ENCODE peak calls at places on chromosomes 11 and 22, in ten cellular contexts. R is Peyer's patch, L is esophagus squamous epithelium, S is heart left ventricle, T is uterus, W is H1, A is right lobe of liver, G is transverse colon, M is prostate gland, B is A549. O is an unnamed sample.

GRCh38 chr11:72736452-72737069 is 15.6 kb downstream of the ARAP1 start:
- DNase-seq in G (no peak), R (no peak), A (peak), T (no peak), S (peak), M (no peak), B (peak), L (no peak), W (no peak), O (peak)

GRCh38 chr22:39306456-39307361 is 12.7 kb downstream of the RPL3 start:
- DNase-seq in G (peak), R (no peak), T (no peak), S (no peak), W (peak), A (no peak), M (no peak), B (peak), L (no peak), O (no peak)

GRCh38 chr11:85737738-85738137 is 51.7 kb upstream of the CCDC89 start:
- DNase-seq in R (no peak), T (no peak), A (no peak), L (no peak), W (no peak), G (peak), M (no peak), S (no peak), B (no peak), O (no peak)

GRCh38 chr11:76288166-76288978 is 82.1 kb upstream of the WNT11 start:
- DNase-seq in S (no peak), G (no peak), A (no peak), R (no peak), T (no peak), W (no peak), B (no peak), M (no peak), L (no peak), O (no peak)

GRCh38 chr11:121281609-121282164 is 10.9 kb upstream of the SC5D start:
- DNase-seq in B (no peak), G (no peak), T (no peak), M (no peak), L (no peak), S (no peak), A (no peak), R (no peak), W (no peak), O (no peak)

GRCh38 chr11:44624761-44625221 is 59.3 kb downstream of the CD82 start:
- DNase-seq in M (peak), L (no peak), B (no peak), T (peak), S (no peak), W (peak), G (peak), A (no peak), R (peak), O (no peak)

GRCh38 chr11:128587415-128587814 is at the start of gene ETS1:
- DNase-seq in M (no peak), G (no peak), T (no peak), L (no peak), W (no peak), R (no peak), B (peak), S (no peak), A (no peak), O (no peak)

GRCh38 chr22:49091917-49092545 is 735.6 kb downstream of the BRD1 start:
- DNase-seq in B (no peak), L (no peak), R (no peak), T (no peak), A (no peak), G (no peak), M (no peak), W (no peak), S (no peak), O (no peak)

GRCh38 chr11:27217948-27218410 is 145.0 kb downstream of the CCDC34 start:
- DNase-seq in T (no peak), R (no peak), S (no peak), G (no peak), L (no peak), M (no peak), W (peak), B (no peak), A (no peak), O (no peak)

GRCh38 chr11:68256331-68256741 is 15.4 kb downstream of the C11orf24 start:
- DNase-seq in A (no peak), B (no peak), L (no peak), G (no peak), M (no peak), R (no peak), W (no peak), S (no peak), T (peak), O (peak)

GRCh38 chr22:29011200-29011867 is 50.3 kb downstream of the C22orf31 start:
- DNase-seq in T (no peak), M (no peak), L (no peak), R (peak), B (no peak), G (peak), W (no peak), A (no peak), S (no peak), O (no peak)

GRCh38 chr11:20020198-20020597 is 140.1 kb downstream of the DBX1 start:
- DNase-seq in R (no peak), S (no peak), T (no peak), A (no peak), M (no peak), W (no peak), B (no peak), L (no peak), G (no peak), O (no peak)

GRCh38 chr11:34910817-34911216 is 5.4 kb downstream of the APIP start:
- DNase-seq in B (no peak), R (no peak), L (no peak), A (no peak), M (no peak), G (no peak), S (no peak), W (no peak), T (no peak), O (no peak)

GRCh38 chr11:46389450-46390330 is 1.9 kb downstream of the CHRM4 start:
- DNase-seq in R (peak), W (peak), B (peak), L (no peak), T (no peak), S (peak), M (peak), G (peak), A (peak), O (peak)

GRCh38 chr11:16117989-16118810 is 238.1 kb downstream of the SOX6 start:
- DNase-seq in L (no peak), A (no peak), T (no peak), B (no peak), M (no peak), W (no peak), R (no peak), G (no peak), S (no peak), O (no peak)

GRCh38 chr11:12184696-12185095 is 74.3 kb downstream of the MICAL2 start:
- DNase-seq in T (no peak), L (no peak), M (no peak), R (no peak), A (no peak), S (no peak), B (no peak), G (no peak), W (no peak), O (no peak)

GRCh38 chr11:34194576-34195335 is 89.3 kb downstream of the NAT10 start:
- DNase-seq in T (no peak), S (no peak), W (no peak), R (no peak), M (no peak), B (no peak), L (no peak), G (no peak), A (no peak), O (no peak)

GRCh38 chr22:26529345-26529744 is 17.1 kb upstream of the TFIP11 start:
- DNase-seq in L (no peak), M (no peak), G (no peak), T (no peak), W (no peak), S (no peak), R (no peak), B (peak), A (peak), O (no peak)

GRCh38 chr11:115506909-115507649 is 2.9 kb upstream of the CADM1 start:
- DNase-seq in R (no peak), M (no peak), G (no peak), L (no peak), W (no peak), B (no peak), S (no peak), T (no peak), A (no peak), O (no peak)

GRCh38 chr11:61896665-61897386 is 5.5 kb upstream of the FADS3 start:
- DNase-seq in G (no peak), M (no peak), B (no peak), R (no peak), A (no peak), L (no peak), T (no peak), S (no peak), W (no peak), O (no peak)

GRCh38 chr22:43889366-43890253 is 2.2 kb downstream of the PNPLA5 start:
- DNase-seq in M (no peak), W (no peak), A (peak), G (no peak), T (no peak), B (peak), S (no peak), R (no peak), L (no peak), O (peak)

GRCh38 chr11:1233351-1234053 is 10.6 kb downstream of the MUC5B start:
- DNase-seq in W (peak), T (no peak), L (no peak), G (peak), S (peak), M (no peak), A (peak), B (no peak), R (peak), O (no peak)

GRCh38 chr11:22477312-22477711 is 139.1 kb downstream of the SLC17A6 start:
- DNase-seq in R (no peak), L (no peak), G (no peak), T (no peak), S (no peak), W (no peak), M (no peak), A (no peak), B (no peak), O (no peak)

GRCh38 chr22:30333707-30334087 is 7.0 kb upstream of the TBC1D10A start:
- DNase-seq in A (no peak), G (no peak), B (no peak), L (no peak), M (no peak), R (no peak), S (no peak), T (no peak), W (no peak), O (no peak)

GRCh38 chr22:29744902-29745301 is 21.9 kb downstream of the ZMAT5 start:
- DNase-seq in T (no peak), G (peak), S (no peak), R (peak), L (no peak), W (no peak), M (peak), A (no peak), B (no peak), O (no peak)

GRCh38 chr22:27668828-27669797 is 132.4 kb downstream of the MN1 start:
- DNase-seq in T (peak), B (peak), R (peak), L (no peak), G (peak), M (no peak), W (no peak), A (no peak), S (peak), O (peak)

GRCh38 chr11:8049084-8049483 is 31.9 kb upstream of the TUB start:
- DNase-seq in W (peak), T (no peak), A (no peak), S (no peak), G (no peak), L (no peak), R (no peak), M (no peak), B (no peak), O (no peak)

GRCh38 chr22:47269689-47270088 is 507.2 kb downstream of the TBC1D22A start:
- DNase-seq in A (no peak), L (no peak), S (no peak), R (no peak), T (no peak), W (no peak), M (no peak), B (no peak), G (no peak), O (no peak)

GRCh38 chr11:118342503-118343161 is at the start of gene CD3D:
- DNase-seq in S (no peak), L (no peak), T (no peak), R (no peak), M (no peak), B (no peak), G (no peak), A (no peak), W (no peak), O (no peak)

GRCh38 chr11:73389902-73390301 is 13.7 kb downstream of the RELT start:
- DNase-seq in B (no peak), S (no peak), T (no peak), M (no peak), R (no peak), G (no peak), A (no peak), L (no peak), W (no peak), O (no peak)

GRCh38 chr11:60389279-60389910 is 6.9 kb upstream of the MS4A14 start:
- DNase-seq in M (no peak), R (no peak), S (no peak), L (no peak), T (no peak), A (no peak), G (no peak), B (no peak), W (no peak), O (no peak)

GRCh38 chr11:125394306-125394705 is 101.8 kb downstream of the FEZ1 start:
- DNase-seq in A (no peak), L (no peak), S (no peak), W (no peak), T (no peak), R (no peak), B (no peak), G (no peak), M (no peak), O (no peak)

GRCh38 chr11:8031248-8032115 is 44.3 kb downstream of the EIF3F start:
- DNase-seq in A (no peak), B (no peak), G (no peak), T (no peak), W (peak), R (no peak), M (no peak), S (no peak), L (no peak), O (no peak)

GRCh38 chr11:92762175-92762574 is 207.3 kb upstream of the MTNR1B start:
- DNase-seq in B (no peak), S (no peak), A (no peak), R (no peak), L (no peak), G (no peak), W (no peak), M (no peak), T (no peak), O (no peak)

GRCh38 chr11:46237248-46238077 is 40.0 kb upstream of the CREB3L1 start:
- DNase-seq in G (peak), M (peak), R (no peak), S (peak), B (peak), T (peak), W (peak), A (peak), L (no peak), O (peak)

GRCh38 chr11:15852179-15852578 is 504.2 kb downstream of the SOX6 start:
- DNase-seq in S (no peak), B (peak), G (peak), T (no peak), M (no peak), A (no peak), R (no peak), W (no peak), L (no peak), O (no peak)

GRCh38 chr11:124807201-124807600 is 7.0 kb upstream of the MSANTD2 start:
- DNase-seq in M (no peak), B (no peak), W (no peak), G (no peak), S (no peak), A (no peak), T (no peak), R (no peak), L (no peak), O (no peak)

GRCh38 chr22:44648821-44649566 is 53.0 kb upstream of the PRR5 start:
- DNase-seq in S (no peak), A (peak), R (no peak), T (no peak), L (no peak), G (peak), B (no peak), W (no peak), M (no peak), O (no peak)

GRCh38 chr11:40819230-40819629 is 640.2 kb downstream of the LRRC4C start:
- DNase-seq in B (no peak), S (no peak), A (no peak), G (no peak), R (no peak), L (no peak), M (no peak), W (no peak), T (no peak), O (no peak)

GRCh38 chr22:19492504-19493174 is 12.9 kb downstream of the CDC45 start:
- DNase-seq in S (no peak), W (no peak), B (no peak), L (no peak), M (no peak), R (no peak), A (no peak), G (no peak), T (no peak), O (no peak)
- TF ChIP-seq POLR2A in S (no peak), W (no peak), B (no peak), L (no peak), M (no peak), R (no peak), A (no peak), G (no peak), T (no peak), O (no peak)

GRCh38 chr11:57712256-57713150 is at the start of gene TMX2:
- DNase-seq in W (peak), M (peak), A (peak), S (peak), B (peak), R (peak), G (peak), L (peak), T (peak), O (peak)
- TF ChIP-seq POLR2A in W (peak), M (no peak), A (peak), S (no peak), B (peak), R (peak), G (peak), L (no peak), T (no peak), O (peak)

DNA sequence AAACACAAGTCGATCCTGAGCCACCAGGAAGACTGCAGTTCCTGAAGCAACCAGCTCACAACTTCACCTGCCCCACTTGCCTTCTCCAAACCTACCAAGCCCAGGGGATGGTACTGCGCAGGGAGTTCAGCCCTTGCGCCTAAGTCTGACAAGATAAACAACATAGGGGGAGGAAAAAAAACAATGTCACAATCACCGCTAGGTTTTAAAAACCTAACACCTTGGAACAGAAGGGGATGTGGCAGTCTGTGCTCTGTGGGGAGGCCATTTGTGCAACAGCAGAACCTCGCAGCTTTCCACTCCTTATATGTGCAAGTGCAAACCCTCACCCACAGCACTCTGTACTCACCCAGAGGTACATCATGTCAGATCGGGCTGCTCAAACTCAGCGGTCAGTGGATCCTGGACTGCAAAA is 134.2 kb downstream of the RBFOX2 start:
- DNase-seq in R (no peak), G (peak), L (no peak), T (peak), A (no peak), S (peak), M (no peak), B (no peak), W (no peak), O (no peak)
- TF ChIP-seq POLR2A in R (no peak), G (peak), L (no peak), T (no peak), A (no peak), S (no peak), M (no peak), B (no peak), W (no peak), O (no peak)

GRCh38 chr11:130816516-130816915 is 99.8 kb downstream of the SNX19 start:
- DNase-seq in B (no peak), T (no peak), R (no peak), A (no peak), S (no peak), W (no peak), L (no peak), M (no peak), G (no peak), O (no peak)
- TF ChIP-seq POLR2A in B (no peak), T (no peak), R (no peak), A (no peak), S (no peak), W (no peak), L (no peak), M (no peak), G (no peak), O (no peak)

GRCh38 chr22:24181996-24182560 is 791 bp downstream of the SUSD2 start:
- DNase-seq in W (no peak), M (no peak), L (no peak), A (no peak), T (no peak), B (no peak), G (no peak), S (peak), R (no peak), O (no peak)

GRCh38 chr22:24180316-24181087 is 785 bp upstream of the SUSD2 start:
- DNase-seq in R (no peak), M (no peak), B (no peak), L (no peak), G (no peak), W (no peak), S (peak), A (no peak), T (no peak), O (no peak)

GRCh38 chr22:24183321-24184031 is 2.2 kb downstream of the SUSD2 start:
- DNase-seq in S (peak), G (no peak), M (no peak), B (no peak), A (no peak), T (no peak), W (no peak), R (no peak), L (no peak), O (no peak)

GRCh38 chr22:24179478-24180210 is 1.6 kb upstream of the SUSD2 start:
- DNase-seq in S (peak), B (no peak), A (no peak), M (no peak), W (no peak), L (no peak), R (no peak), T (no peak), G (no peak), O (no peak)

DNA sequence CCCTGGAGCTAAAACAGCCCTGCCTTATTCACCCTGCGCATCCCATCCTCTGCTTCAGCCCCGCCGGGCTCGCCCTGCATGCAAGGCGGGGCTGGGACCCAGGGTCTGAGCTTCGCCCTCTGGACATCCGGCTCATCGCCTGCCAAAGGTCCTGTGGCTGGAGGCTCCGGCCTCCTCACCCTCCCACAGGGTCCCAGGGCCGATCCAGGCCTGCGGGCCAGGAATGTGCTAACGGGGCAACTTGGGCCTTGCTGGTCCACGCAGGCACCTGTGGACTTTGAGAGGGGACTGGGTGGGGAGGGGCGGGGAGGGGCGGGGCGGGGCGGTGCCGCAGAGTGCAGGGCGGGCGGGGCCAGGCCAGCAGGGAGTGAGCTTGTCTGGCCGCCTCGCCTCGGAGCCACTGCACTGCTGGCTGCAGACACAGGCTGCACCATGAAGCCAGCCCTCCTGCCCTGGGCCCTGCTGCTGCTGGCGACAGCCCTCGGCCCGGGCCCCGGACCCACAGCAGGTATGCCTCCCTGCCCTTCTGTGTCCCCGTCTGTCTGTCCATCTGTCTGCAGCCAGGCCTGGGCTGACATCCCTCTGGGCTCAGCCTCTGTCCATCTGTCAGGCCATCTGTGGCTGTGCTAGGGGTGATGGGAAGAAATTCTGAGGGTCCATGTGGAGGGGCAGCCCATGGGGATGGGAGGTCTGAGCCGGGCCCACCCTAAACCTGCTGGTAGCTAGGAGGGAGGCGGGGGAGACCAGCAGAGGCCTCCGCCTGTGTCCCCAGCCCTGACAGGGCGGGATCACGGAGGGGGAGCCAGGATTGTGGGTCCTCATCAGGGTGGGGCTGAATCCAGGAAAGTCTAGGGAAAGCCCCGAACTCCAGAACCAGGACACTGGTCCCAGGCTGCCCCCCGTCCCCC is at the start of gene SUSD2:
- DNase-seq in S (peak), T (no peak), L (no peak), A (peak), R (peak), B (no peak), G (peak), W (peak), M (no peak), O (no peak)
- TF ChIP-seq POLR2A in S (no peak), T (no peak), L (no peak), A (no peak), R (peak), B (no peak), G (no peak), W (no peak), M (no peak), O (no peak)